ENCODE peak calls at places on chromosomes 6 and 20, in six cellular contexts. M is stimulated activated CD4-positive, alpha-beta T cell treated with anti-CD3 and anti-CD28 coated beads, Interleukin-2, amount 100 ng/mL, for 48 hours; Y is mucosa of gallbladder; W is upper lobe of right lung; J is HEK293T; F is psoas muscle. N is an unnamed sample.
A peak's percentile ranks its signal among the peaks of the same experiment; 100 is the strongest.

GRCh38 chr20:15942130-15942529 is 631.1 kb downstream of the KIF16B start:
- DNase-seq in Y (no peak), M (no peak), W (no peak), J (no peak), F (no peak), N (no peak)

GRCh38 chr6:13624871-13625288 is 9.7 kb downstream of the NOL7 start:
- DNase-seq in W (no peak), J (peak; percentile 58), F (no peak), Y (no peak), M (no peak), N (no peak)

GRCh38 chr6:136012198-136012884 is 160.8 kb downstream of the PDE7B start:
- DNase-seq in F (no peak), J (no peak), M (no peak), W (no peak), Y (no peak), N (no peak)

GRCh38 chr20:2023151-2023550 is 29.3 kb upstream of the PDYN start:
- DNase-seq in Y (no peak), J (no peak), M (no peak), W (no peak), F (no peak), N (no peak)

GRCh38 chr6:124868476-124868875 is 93.8 kb upstream of the RNF217 start:
- DNase-seq in W (no peak), M (no peak), F (no peak), J (no peak), Y (no peak), N (no peak)

GRCh38 chr6:12238191-12238590 is 52.0 kb upstream of the EDN1 start:
- DNase-seq in J (no peak), M (no peak), W (no peak), F (no peak), Y (no peak), N (no peak)

GRCh38 chr20:45782890-45783289 is 8.8 kb downstream of the WFDC3 start:
- DNase-seq in F (no peak), Y (no peak), W (no peak), J (no peak), M (no peak), N (no peak)

GRCh38 chr6:6968357-6968730 is 139.4 kb upstream of the RREB1 start:
- DNase-seq in M (no peak), F (no peak), J (no peak), W (no peak), Y (no peak), N (no peak)

GRCh38 chr6:104483225-104483834 is 376.4 kb downstream of the HACE1 start:
- DNase-seq in W (no peak), M (no peak), Y (no peak), F (no peak), J (no peak), N (no peak)

GRCh38 chr6:15404700-15404980 is 158.8 kb downstream of the JARID2 start:
- DNase-seq in F (no peak), J (no peak), Y (no peak), M (no peak), W (no peak), N (no peak)

GRCh38 chr6:126077810-126078791 is 91.8 kb downstream of the TRMT11 start:
- DNase-seq in Y (no peak), F (peak; percentile 62), W (no peak), J (no peak), M (no peak), N (no peak)

GRCh38 chr20:43936371-43936770 is 21.7 kb downstream of the TOX2 start:
- DNase-seq in F (no peak), Y (no peak), M (no peak), J (no peak), W (no peak), N (no peak)

GRCh38 chr6:96626749-96627353 is 63.9 kb downstream of the FHL5 start:
- DNase-seq in Y (no peak), F (no peak), W (no peak), J (peak; percentile 35), M (no peak), N (no peak)

GRCh38 chr20:45070932-45071632 is 29.8 kb downstream of the KCNS1 start:
- DNase-seq in W (no peak), J (peak; percentile 38), M (no peak), Y (no peak), F (no peak), N (no peak)

GRCh38 chr6:149895702-149896310 is 2.1 kb downstream of the RAET1E start:
- DNase-seq in W (no peak), M (no peak), F (peak; percentile 81), J (peak; percentile 4), Y (peak; percentile 38), N (no peak)

GRCh38 chr6:117548797-117549301 is 53.5 kb downstream of the GOPC start:
- DNase-seq in M (no peak), F (no peak), J (no peak), Y (no peak), W (no peak), N (no peak)

N was measured in testis.